ENCODE peak calls at places on chromosomes 11 and 22, in four cellular contexts. One of them, this sample, is unnamed.

GRCh38 chr11:69696749-69697488 is 6.9 kb downstream of the FGF19 start:
- DNase-seq in H9: no peak
- DNase-seq in trophoblast cell: no peak
- DNase-seq in mesenchymal stem cell: no peak
- DNase-seq in this sample: no peak

GRCh38 chr22:27412866-27413445 is 388.6 kb downstream of the MN1 start:
- DNase-seq in H9: no peak
- DNase-seq in trophoblast cell: no peak
- DNase-seq in mesenchymal stem cell: no peak
- DNase-seq in this sample: no peak

GRCh38 chr11:27205269-27205668 is 157.7 kb downstream of the CCDC34 start:
- DNase-seq in H9: no peak
- DNase-seq in trophoblast cell: no peak
- DNase-seq in mesenchymal stem cell: peak; percentile 29
- DNase-seq in this sample: no peak

GRCh38 chr22:29621761-29622526 is 18.5 kb downstream of the NF2 start:
- DNase-seq in H9: no peak
- DNase-seq in trophoblast cell: peak; percentile 87
- DNase-seq in mesenchymal stem cell: peak; percentile 90
- DNase-seq in this sample: no peak

GRCh38 chr11:70005107-70005818 is 72.9 kb upstream of the ANO1 start:
- DNase-seq in H9: no peak
- DNase-seq in trophoblast cell: no peak
- DNase-seq in mesenchymal stem cell: peak; percentile 86
- DNase-seq in this sample: no peak

GRCh38 chr11:47436726-47437125 is 10.5 kb upstream of the PSMC3 start:
- DNase-seq in H9: no peak
- DNase-seq in trophoblast cell: no peak
- DNase-seq in mesenchymal stem cell: no peak
- DNase-seq in this sample: no peak

GRCh38 chr11:103807806-103808205 is 228.6 kb upstream of the DDI1 start:
- DNase-seq in H9: no peak
- DNase-seq in trophoblast cell: no peak
- DNase-seq in mesenchymal stem cell: no peak
- DNase-seq in this sample: no peak

GRCh38 chr22:39905686-39906085 is 4.8 kb downstream of the GRAP2 start:
- DNase-seq in H9: no peak
- DNase-seq in trophoblast cell: no peak
- DNase-seq in mesenchymal stem cell: no peak
- DNase-seq in this sample: no peak

GRCh38 chr11:9205596-9205995 is 59.6 kb downstream of the DENND5A start:
- DNase-seq in H9: no peak
- DNase-seq in trophoblast cell: no peak
- DNase-seq in mesenchymal stem cell: no peak
- DNase-seq in this sample: no peak

GRCh38 chr11:86548278-86548917 is 124.0 kb downstream of the ME3 start:
- DNase-seq in H9: no peak
- DNase-seq in trophoblast cell: no peak
- DNase-seq in mesenchymal stem cell: peak; percentile 28
- DNase-seq in this sample: no peak

GRCh38 chr11:75105462-75105925 is 8.8 kb upstream of the OR2AT4 start:
- DNase-seq in H9: peak; percentile 87
- DNase-seq in trophoblast cell: no peak
- DNase-seq in mesenchymal stem cell: no peak
- DNase-seq in this sample: peak; percentile 59

GRCh38 chr22:44195189-44195871 is 14.6 kb downstream of the PARVG start:
- DNase-seq in H9: no peak
- DNase-seq in trophoblast cell: no peak
- DNase-seq in mesenchymal stem cell: no peak
- DNase-seq in this sample: no peak

GRCh38 chr11:66311470-66311964 is 5.3 kb downstream of the CD248 start:
- DNase-seq in H9: no peak
- DNase-seq in trophoblast cell: no peak
- DNase-seq in mesenchymal stem cell: no peak
- DNase-seq in this sample: no peak

GRCh38 chr11:66312549-66313320 is 4.1 kb downstream of the CD248 start:
- DNase-seq in H9: peak; percentile 99
- DNase-seq in trophoblast cell: peak; percentile 97
- DNase-seq in mesenchymal stem cell: peak; percentile 99
- DNase-seq in this sample: peak; percentile 98

GRCh38 chr11:66313321-66314185 is 3.3 kb downstream of the CD248 start:
- DNase-seq in H9: peak; percentile 77
- DNase-seq in trophoblast cell: no peak
- DNase-seq in mesenchymal stem cell: peak; percentile 63
- DNase-seq in this sample: peak; percentile 51

GRCh38 chr11:66310324-66310723 is 6.5 kb downstream of the CD248 start:
- DNase-seq in H9: no peak
- DNase-seq in trophoblast cell: no peak
- DNase-seq in mesenchymal stem cell: no peak
- DNase-seq in this sample: no peak

DNA sequence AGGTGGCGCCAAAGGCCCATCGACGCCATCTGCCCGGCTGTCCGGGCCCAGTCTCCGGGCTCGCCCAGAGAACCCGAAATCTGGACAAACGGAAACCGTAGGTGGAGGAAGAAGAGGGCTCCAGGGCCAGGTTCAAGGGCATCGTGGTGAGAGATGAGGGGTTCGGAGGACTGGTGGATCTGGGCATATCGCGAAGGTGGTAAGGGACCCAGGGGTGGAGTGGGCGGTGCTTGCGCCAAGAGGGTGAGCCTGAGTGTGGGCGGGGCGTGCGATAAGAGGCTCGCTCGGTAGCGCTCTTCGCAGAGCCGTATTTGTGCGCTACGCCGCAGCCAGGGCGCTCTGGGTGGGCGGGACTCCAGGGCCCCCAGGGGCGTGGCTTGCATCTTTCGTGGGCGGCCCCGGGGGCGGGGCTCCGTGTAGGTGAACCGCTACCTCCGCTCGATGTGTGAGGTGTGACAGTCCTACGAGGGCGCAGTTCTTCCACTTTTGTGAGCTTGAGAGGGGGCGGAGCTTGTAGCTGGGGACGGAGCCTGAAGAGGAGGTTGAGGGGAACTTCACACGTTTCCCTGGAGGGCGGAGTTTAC is 4.8 kb downstream of the CD248 start:
- DNase-seq in H9: peak; percentile 92
- DNase-seq in trophoblast cell: peak; percentile 96
- DNase-seq in mesenchymal stem cell: peak; percentile 94
- DNase-seq in this sample: peak; percentile 92
- H4K91ac ChIP-seq in H9: no peak overlapping the region
- H4K91ac ChIP-seq in trophoblast cell: peak overlapping the region; percentile 69
- H4K91ac ChIP-seq in mesenchymal stem cell: peak overlapping the region; percentile 89
- H4K91ac ChIP-seq in this sample: no peak overlapping the region

GRCh38 chr22:41092847-41093371 is 517 bp downstream of the EP300 start:
- DNase-seq in H9: no peak
- DNase-seq in trophoblast cell: peak; percentile 33
- DNase-seq in mesenchymal stem cell: peak; percentile 58
- DNase-seq in this sample: no peak
- H4K91ac ChIP-seq in H9: no peak overlapping the region
- H4K91ac ChIP-seq in trophoblast cell: peak overlapping the region; percentile 100
- H4K91ac ChIP-seq in mesenchymal stem cell: no peak overlapping the region
- H4K91ac ChIP-seq in this sample: no peak overlapping the region

DNA sequence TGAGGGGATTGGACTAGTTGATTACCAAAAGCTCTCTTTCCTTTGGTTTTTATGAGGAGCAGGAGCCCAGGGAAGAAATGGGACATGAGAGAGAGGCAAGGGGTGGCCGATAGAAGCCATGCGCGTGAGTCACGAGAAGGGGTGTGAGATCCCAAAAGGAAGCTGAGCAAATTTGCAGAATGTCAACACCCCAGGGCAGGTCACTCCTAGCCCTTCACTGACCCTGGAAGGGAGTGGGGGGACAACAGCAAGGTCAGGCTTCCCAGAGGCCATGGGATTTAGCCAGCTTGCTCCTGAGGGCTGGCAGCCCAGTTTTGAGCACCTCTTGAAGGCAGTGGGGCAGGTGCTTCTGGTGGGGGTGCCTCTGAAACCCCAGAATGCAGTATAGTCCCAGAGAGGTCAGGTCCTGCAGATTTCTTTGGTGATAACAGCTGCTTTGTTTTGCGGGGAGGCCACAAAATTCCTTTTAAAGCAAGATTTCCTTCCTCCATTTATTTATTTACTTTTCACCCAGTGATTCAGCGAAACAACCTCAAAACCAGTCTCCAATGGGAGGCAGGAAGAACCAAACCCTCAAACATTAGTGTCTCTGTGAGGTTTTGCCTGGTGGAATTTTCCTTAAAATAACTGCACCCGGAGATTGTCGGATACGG is 40.1 kb upstream of the TIMP3 start:
- DNase-seq in H9: no peak
- DNase-seq in trophoblast cell: no peak
- DNase-seq in mesenchymal stem cell: peak; percentile 83
- DNase-seq in this sample: no peak
- H4K91ac ChIP-seq in H9: no peak overlapping the region
- H4K91ac ChIP-seq in trophoblast cell: peak overlapping the region; percentile 20
- H4K91ac ChIP-seq in mesenchymal stem cell: peak overlapping the region; percentile 96
- H4K91ac ChIP-seq in this sample: no peak overlapping the region

DNA sequence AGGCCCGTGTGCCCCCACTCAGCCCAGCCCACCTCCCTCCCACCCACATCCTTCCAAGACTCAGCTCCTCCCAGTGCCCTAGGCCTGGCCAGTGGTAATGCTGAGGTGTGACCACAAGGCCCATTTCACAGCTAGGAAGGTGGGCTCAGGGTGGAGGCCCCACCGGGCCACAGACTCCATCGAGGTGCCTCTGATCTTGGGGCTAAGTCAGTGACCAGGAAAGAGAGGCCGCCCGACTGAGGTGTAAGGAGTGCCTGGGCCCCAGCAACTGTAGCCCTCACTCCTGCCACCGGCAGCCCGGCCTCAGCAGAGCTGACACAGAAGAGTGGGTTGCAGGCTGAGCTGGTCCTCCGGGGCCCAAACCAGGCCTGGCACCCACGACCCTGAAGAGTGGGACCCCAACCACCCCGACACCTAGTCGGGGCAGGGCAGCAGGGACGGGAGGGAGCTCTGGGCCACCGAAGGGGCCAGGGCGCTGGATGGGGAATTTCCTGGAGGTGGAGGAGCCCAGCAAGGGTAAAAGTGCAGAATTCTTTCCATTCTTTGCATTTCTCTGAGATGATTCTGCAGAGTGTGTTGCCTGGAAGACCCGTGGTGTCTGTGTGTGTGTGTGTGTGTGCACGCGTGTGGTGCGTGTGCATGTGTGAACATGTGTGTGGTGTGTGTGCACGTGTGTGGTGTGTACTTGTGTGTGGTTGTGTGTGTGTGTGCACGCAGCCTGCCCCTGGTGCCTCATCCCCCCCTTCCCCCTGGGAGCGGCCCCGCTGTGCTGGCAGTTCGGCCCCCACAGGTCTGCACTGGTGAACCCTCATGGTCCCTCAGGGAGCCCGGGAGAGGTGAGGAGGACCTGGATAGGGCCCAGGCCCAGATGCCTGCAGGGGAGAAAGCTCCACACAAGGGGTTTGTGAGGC is 8.3 kb upstream of the PIM3 start:
- DNase-seq in H9: peak; percentile 51
- DNase-seq in trophoblast cell: peak; percentile 77
- DNase-seq in mesenchymal stem cell: peak; percentile 78
- DNase-seq in this sample: no peak
- H4K91ac ChIP-seq in H9: no peak overlapping the region
- H4K91ac ChIP-seq in trophoblast cell: peak overlapping the region; percentile 100
- H4K91ac ChIP-seq in mesenchymal stem cell: peak overlapping the region; percentile 97
- H4K91ac ChIP-seq in this sample: peak overlapping the region; percentile 92

GRCh38 chr11:76577921-76578654 is 92.5 kb downstream of the LRRC32 start:
- DNase-seq in H9: no peak
- DNase-seq in trophoblast cell: peak; percentile 83
- DNase-seq in mesenchymal stem cell: no peak
- DNase-seq in this sample: no peak
- H4K91ac ChIP-seq in H9: no peak overlapping the region
- H4K91ac ChIP-seq in trophoblast cell: peak overlapping the region; percentile 99
- H4K91ac ChIP-seq in mesenchymal stem cell: peak overlapping the region; percentile 65
- H4K91ac ChIP-seq in this sample: no peak overlapping the region

DNA sequence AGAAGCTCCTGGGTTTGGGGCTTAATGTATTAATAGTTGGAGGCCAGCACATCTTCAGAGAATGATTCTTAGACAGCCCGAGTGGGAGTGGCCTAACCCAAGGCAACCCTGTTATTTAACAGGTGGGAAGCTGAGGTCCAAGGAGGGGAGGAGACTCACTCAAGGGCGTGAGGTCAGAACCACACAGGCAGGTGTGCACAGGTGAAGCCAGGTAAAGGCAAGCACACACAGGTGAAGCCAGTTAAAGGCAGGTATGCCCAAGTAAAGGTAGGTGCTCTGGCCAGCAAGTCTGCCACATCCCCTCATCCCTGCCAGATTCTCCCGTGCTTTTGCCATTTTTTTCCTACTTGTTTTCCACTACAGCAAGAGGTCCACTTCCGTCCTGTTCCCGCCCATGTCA is 2.9 kb upstream of the SHANK2 start:
- DNase-seq in H9: no peak
- DNase-seq in trophoblast cell: no peak
- DNase-seq in mesenchymal stem cell: no peak
- DNase-seq in this sample: no peak
- H4K91ac ChIP-seq in H9: no peak overlapping the region
- H4K91ac ChIP-seq in trophoblast cell: no peak overlapping the region
- H4K91ac ChIP-seq in mesenchymal stem cell: no peak overlapping the region
- H4K91ac ChIP-seq in this sample: no peak overlapping the region

DNA sequence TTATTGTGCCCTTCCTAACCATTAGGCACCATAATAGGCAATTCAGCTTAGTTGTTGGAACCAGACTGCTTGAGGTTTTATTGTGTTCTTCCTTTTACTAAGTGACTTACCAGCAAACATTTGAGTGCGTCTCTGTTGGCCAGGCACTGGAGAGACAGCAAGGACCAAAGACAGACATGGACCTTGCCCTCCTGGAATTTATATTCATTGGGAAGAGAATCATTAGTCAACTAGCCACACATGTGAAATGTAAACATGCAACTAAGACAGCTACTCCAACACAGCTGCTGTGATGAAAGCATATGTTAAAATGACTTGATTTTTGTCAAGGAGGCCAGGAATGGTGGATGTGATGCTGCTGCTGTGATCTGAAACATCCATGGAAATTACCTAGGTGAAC is 106.4 kb downstream of the TRAF6 start:
- DNase-seq in H9: no peak
- DNase-seq in trophoblast cell: no peak
- DNase-seq in mesenchymal stem cell: peak; percentile 54
- DNase-seq in this sample: no peak
- H4K91ac ChIP-seq in H9: no peak overlapping the region
- H4K91ac ChIP-seq in trophoblast cell: no peak overlapping the region
- H4K91ac ChIP-seq in mesenchymal stem cell: no peak overlapping the region
- H4K91ac ChIP-seq in this sample: no peak overlapping the region

This sample was measured in neuronal stem cell.